ENCODE peak calls at places on chromosomes 6 and 20, in four cellular contexts. G is hypothalamus, V is tibial nerve, Y is HT1080. D is an unnamed sample.

GRCh38 chr6:84597238-84597875 is 167.0 kb downstream of the TBX18 start:
- DNase-seq in G (no peak), V (no peak), Y (peak), D (no peak)

GRCh38 chr20:11880694-11881093 is 37.0 kb upstream of the BTBD3 start:
- DNase-seq in G (no peak), V (no peak), Y (peak), D (no peak)

GRCh38 chr6:166297606-166298005 is 10.6 kb downstream of the PRR18 start:
- DNase-seq in G (peak), V (no peak), Y (no peak), D (no peak)

GRCh38 chr20:1370548-1371110 is 22.2 kb downstream of the FKBP1A start:
- DNase-seq in G (no peak), V (peak), Y (no peak), D (no peak)

GRCh38 chr20:43191946-43192847 is 2.5 kb upstream of the PTPRT start:
- DNase-seq in G (peak), V (no peak), Y (peak), D (no peak)

GRCh38 chr6:85864453-85865401 is 222.0 kb upstream of the SYNCRIP start:
- DNase-seq in G (no peak), V (no peak), Y (peak), D (no peak)

GRCh38 chr6:148678682-148679081 is 68.1 kb upstream of the UST start:
- DNase-seq in G (no peak), V (no peak), Y (no peak), D (no peak)

GRCh38 chr6:52610745-52611355 is 34.0 kb upstream of the TRAM2 start:
- DNase-seq in G (no peak), V (no peak), Y (peak), D (no peak)

GRCh38 chr20:10769700-10770099 is 95.9 kb upstream of the JAG1 start:
- DNase-seq in G (no peak), V (no peak), Y (peak), D (no peak)

GRCh38 chr6:105733556-105734162 is 330.8 kb upstream of the PREP start:
- DNase-seq in G (no peak), V (no peak), Y (peak), D (no peak)

GRCh38 chr6:113570176-113570575 is 287.0 kb upstream of the MARCKS start:
- DNase-seq in G (no peak), V (no peak), Y (no peak), D (no peak)

GRCh38 chr6:48986803-48987202 is 476.2 kb downstream of the MMUT start:
- DNase-seq in G (no peak), V (no peak), Y (no peak), D (no peak)

GRCh38 chr20:22411568-22412450 is 172.6 kb downstream of the FOXA2 start:
- DNase-seq in G (no peak), V (peak), Y (peak), D (peak)

GRCh38 chr20:63054695-63055240 is 48.0 kb upstream of the BHLHE23 start:
- DNase-seq in G (no peak), V (no peak), Y (no peak), D (no peak)